ENCODE peak calls at places on chromosomes 5 and 9, in four cellular contexts. L is ovary, A is IMR-90, U is body of pancreas. C is an unnamed sample.

GRCh38 chr9:87535817-87536539 is 38.3 kb downstream of the DAPK1 start:
- DNase-seq in L (no peak), U (no peak), A (no peak), C (no peak)

GRCh38 chr5:55409775-55410174 is 102.0 kb downstream of the MTREX start:
- DNase-seq in A (no peak), U (no peak), L (no peak), C (no peak)

GRCh38 chr9:129587487-129588262 is 33.2 kb downstream of the C9orf50 start:
- DNase-seq in L (no peak), A (peak; percentile 61), U (no peak), C (no peak)

GRCh38 chr9:135070198-135070951 is 17.1 kb upstream of the OLFM1 start:
- DNase-seq in L (peak; percentile 6), A (no peak), U (peak; percentile 8), C (no peak)

GRCh38 chr5:10632110-10632903 is 68.4 kb downstream of the ANKRD33B start:
- DNase-seq in A (peak; percentile 59), U (no peak), L (no peak), C (no peak)

GRCh38 chr5:36494756-36495637 is 111.4 kb upstream of the SLC1A3 start:
- DNase-seq in L (no peak), A (peak; percentile 23), U (peak; percentile 24), C (no peak)

GRCh38 chr9:113578877-113579269 is 115.3 kb downstream of the RGS3 start:
- DNase-seq in A (peak; percentile 97), L (no peak), U (peak; percentile 71), C (peak; percentile 70)

GRCh38 chr5:124162782-124163532 is 583.5 kb downstream of the ZNF608 start:
- DNase-seq in A (peak; percentile 44), L (no peak), U (peak; percentile 69), C (no peak)

GRCh38 chr5:56490971-56491468 is 257.9 kb upstream of the ANKRD55 start:
- DNase-seq in L (no peak), U (no peak), A (no peak), C (no peak)

GRCh38 chr9:131382850-131383729 is 10.8 kb upstream of the PRRC2B start:
- DNase-seq in U (peak; percentile 84), L (peak; percentile 74), A (peak; percentile 92), C (peak; percentile 49)

GRCh38 chr5:98458004-98458403 is 315.5 kb upstream of the RGMB start:
- DNase-seq in L (no peak), A (peak; percentile 95), U (no peak), C (no peak)

GRCh38 chr5:174617285-174617684 is 107.1 kb upstream of the MSX2 start:
- DNase-seq in U (no peak), L (no peak), A (no peak), C (no peak)

GRCh38 chr9:106613250-106613737 is 249.7 kb upstream of the ZNF462 start:
- DNase-seq in A (no peak), U (peak; percentile 55), L (no peak), C (no peak)

GRCh38 chr9:87862536-87863268 is 20.0 kb upstream of the SPATA31E1 start:
- DNase-seq in U (no peak), L (no peak), A (peak; percentile 88), C (no peak)

GRCh38 chr5:171269717-171270116 is 39.3 kb upstream of the TLX3 start:
- DNase-seq in U (no peak), L (no peak), A (peak; percentile 72), C (no peak)

GRCh38 chr5:77080905-77081304 is 6.2 kb downstream of the ZBED3 start:
- DNase-seq in A (no peak), L (no peak), U (no peak), C (no peak)

GRCh38 chr5:139646111-139646510 is 2.0 kb upstream of the CXXC5 start:
- DNase-seq in A (no peak), U (no peak), L (no peak), C (no peak)

GRCh38 chr5:143214458-143214857 is 189.0 kb downstream of the NR3C1 start:
- DNase-seq in L (no peak), U (no peak), A (no peak), C (no peak)

GRCh38 chr5:14221768-14222167 is 78.6 kb downstream of the TRIO start:
- DNase-seq in L (no peak), U (no peak), A (no peak), C (no peak)

GRCh38 chr5:120538149-120538548 is 74.0 kb downstream of the PRR16 start:
- DNase-seq in A (peak; percentile 90), L (no peak), U (no peak), C (no peak)

GRCh38 chr5:32443145-32443540 is 1.4 kb downstream of the ZFR start:
- DNase-seq in L (no peak), U (no peak), A (peak; percentile 57), C (no peak)

GRCh38 chr9:92709954-92710353 is 40.0 kb upstream of the IPPK start:
- DNase-seq in U (no peak), L (no peak), A (no peak), C (no peak)

GRCh38 chr9:123327697-123328100 is 28.3 kb upstream of the CRB2 start:
- DNase-seq in A (no peak), L (no peak), U (peak; percentile 90), C (no peak)

GRCh38 chr9:123329329-123329955 is 26.6 kb upstream of the CRB2 start:
- DNase-seq in L (no peak), A (no peak), U (peak; percentile 45), C (no peak)

GRCh38 chr9:123334639-123335038 is 21.4 kb upstream of the CRB2 start:
- DNase-seq in A (no peak), U (no peak), L (no peak), C (no peak)

GRCh38 chr9:123335227-123335985 is 20.6 kb upstream of the CRB2 start:
- DNase-seq in L (no peak), U (peak; percentile 34), A (peak; percentile 63), C (no peak)

GRCh38 chr9:123331303-123331702 is 24.7 kb upstream of the CRB2 start:
- DNase-seq in L (no peak), U (no peak), A (no peak), C (no peak)
- H3K27ac ChIP-seq in L (no peak overlapping the region), U (no peak overlapping the region), A (no peak overlapping the region), C (no peak overlapping the region)

GRCh38 chr5:96614110-96614691 is 48.0 kb upstream of the CAST start:
- DNase-seq in L (peak; percentile 31), U (peak; percentile 62), A (peak; percentile 96), C (no peak)
- TF ChIP-seq CTCF in L (peak; percentile 36), U (peak; percentile 24), A (peak; percentile 71), C (peak; percentile 63)

DNA sequence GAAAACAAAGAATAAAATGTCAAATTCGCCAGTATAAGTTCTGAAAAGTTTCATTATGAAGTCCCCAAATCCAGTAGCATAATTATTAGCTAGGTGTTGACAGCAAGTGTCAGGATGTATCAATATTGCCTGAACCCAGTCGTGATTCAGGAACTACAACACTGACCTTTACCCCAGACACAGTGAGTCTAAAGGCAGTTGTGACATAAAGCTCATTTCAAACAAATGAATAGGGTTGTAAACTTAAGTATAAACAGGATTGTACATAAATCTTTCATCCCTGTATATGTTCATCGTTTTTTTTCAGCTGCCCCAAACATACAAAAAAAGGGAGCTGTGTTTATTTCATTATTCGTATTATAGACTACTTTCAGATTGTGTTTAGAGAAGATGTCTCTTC is 385.7 kb downstream of the PLK2 start:
- DNase-seq in A (no peak), L (no peak), U (no peak), C (no peak)
- H3K27ac ChIP-seq in A (no peak overlapping the region), L (no peak overlapping the region), U (no peak overlapping the region), C (no peak overlapping the region)

GRCh38 chr5:157944938-157945337 is 86.0 kb upstream of the CLINT1 start:
- DNase-seq in A (no peak), U (no peak), L (no peak), C (no peak)
- TF ChIP-seq CTCF in A (no peak), U (no peak), L (no peak), C (no peak)

DNA sequence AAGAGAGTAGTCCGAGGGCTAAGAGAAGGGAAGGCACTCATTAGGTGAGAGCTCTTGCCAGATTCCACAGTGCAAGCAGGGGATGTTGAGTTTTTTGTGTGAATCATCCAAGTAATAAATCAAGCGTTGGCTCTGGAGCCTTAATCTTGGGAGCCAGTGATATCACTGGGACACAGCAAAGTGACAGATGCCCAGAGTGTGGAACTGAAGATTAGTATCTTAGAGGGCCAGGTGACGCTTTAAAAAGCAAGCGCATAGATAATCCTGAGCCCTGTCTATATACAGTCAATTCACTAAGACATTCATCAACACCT is 60.2 kb downstream of the FOXD1 start:
- DNase-seq in L (no peak), U (no peak), A (peak; percentile 63), C (no peak)
- H3K27ac ChIP-seq in L (no peak overlapping the region), U (no peak overlapping the region), A (no peak overlapping the region), C (no peak overlapping the region)